ENCODE peak calls at places on chromosomes 11 and 22, in four cellular contexts. V is HepG2, N is GM12878, H is K562. R is an unnamed sample.

GRCh38 chr11:110092577-110093406 is at the start of gene ZC3H12C:
- DNase-seq in V (peak; percentile 84), N (no peak), H (peak; percentile 80), R (peak; percentile 79)

GRCh38 chr22:29306175-29306829 is at the start of gene GAS2L1:
- DNase-seq in V (peak; percentile 54), N (no peak), H (peak; percentile 71), R (peak; percentile 76)

GRCh38 chr11:79050784-79051183 is 390.0 kb downstream of the TENM4 start:
- DNase-seq in V (no peak), N (no peak), H (no peak), R (no peak)

GRCh38 chr11:125464671-125465070 is 31.4 kb downstream of the FEZ1 start:
- DNase-seq in V (no peak), N (no peak), H (no peak), R (no peak)

GRCh38 chr11:69542314-69543168 is 61.1 kb downstream of the LINC01488 start:
- DNase-seq in V (no peak), N (no peak), H (no peak), R (no peak)

GRCh38 chr11:131408011-131408640 is 37.7 kb downstream of the NTM start:
- DNase-seq in V (peak; percentile 38), N (no peak), H (no peak), R (peak; percentile 55)

GRCh38 chr22:25690798-25691197 is 51.2 kb upstream of the MYO18B start:
- DNase-seq in V (no peak), N (no peak), H (no peak), R (no peak)

GRCh38 chr22:27224485-27225364 is 567.3 kb downstream of the MIAT start:
- DNase-seq in V (no peak), N (no peak), H (no peak), R (no peak)

GRCh38 chr11:43832536-43832935 is 48.1 kb upstream of the ALKBH3 start:
- DNase-seq in V (no peak), N (no peak), H (no peak), R (no peak)

GRCh38 chr11:119343726-119344125 is 2.8 kb downstream of the MFRP start:
- DNase-seq in V (no peak), N (no peak), H (no peak), R (no peak)

GRCh38 chr22:27192135-27192900 is 534.9 kb downstream of the MIAT start:
- DNase-seq in V (no peak), N (no peak), H (no peak), R (no peak)

GRCh38 chr11:62577046-62577708 is 3.5 kb upstream of the EEF1G start:
- DNase-seq in V (no peak), N (no peak), H (no peak), R (no peak)

GRCh38 chr11:45179686-45180085 is 33.2 kb downstream of the PRDM11 start:
- DNase-seq in V (no peak), N (no peak), H (no peak), R (no peak)

GRCh38 chr11:58807358-58807757 is 37.1 kb downstream of the GLYATL2 start:
- DNase-seq in V (no peak), N (no peak), H (no peak), R (no peak)

GRCh38 chr11:27847496-27847895 is 147.2 kb upstream of the BDNF start:
- DNase-seq in V (no peak), N (no peak), H (no peak), R (no peak)

GRCh38 chr22:21780259-21780658 is 44.7 kb upstream of the YPEL1 start:
- DNase-seq in V (no peak), N (no peak), H (no peak), R (no peak)

DNA sequence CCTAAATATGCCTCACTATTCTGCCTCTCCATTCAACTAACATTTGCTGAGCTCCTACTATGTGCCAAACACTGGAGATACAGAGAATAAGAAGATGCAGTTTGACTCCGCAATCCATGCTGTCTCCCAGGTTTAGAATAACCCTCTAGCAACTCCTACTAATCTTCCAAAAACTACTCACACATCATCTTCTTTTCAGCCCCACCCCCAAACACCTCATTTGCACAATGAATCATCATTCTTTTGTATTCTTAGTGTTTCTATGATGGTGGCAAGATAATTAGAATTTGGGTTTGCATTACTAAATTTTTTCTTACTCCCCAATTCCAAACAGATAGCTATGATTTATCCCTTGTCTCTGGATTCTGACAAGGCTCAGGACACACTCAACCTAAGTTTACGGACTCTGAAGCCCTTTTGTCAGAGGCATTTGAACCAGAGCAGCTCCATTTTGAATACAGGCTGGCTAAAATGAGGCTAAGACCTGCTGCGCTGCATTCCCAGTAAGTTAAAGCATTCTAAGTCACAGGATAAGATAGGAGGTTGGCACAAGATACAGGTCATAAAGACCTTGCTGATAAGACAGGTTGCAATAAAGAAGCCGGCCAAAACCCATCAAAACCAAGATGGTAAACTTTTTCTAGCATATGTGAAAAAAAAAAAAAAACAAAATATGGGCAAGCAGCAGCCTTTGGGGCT is 1038.9 kb downstream of the DLG2 start:
- DNase-seq in V (no peak), N (no peak), H (no peak), R (no peak)
- TF ChIP-seq NR2C2 in V (no peak), N (no peak), H (no peak), R (no peak)

DNA sequence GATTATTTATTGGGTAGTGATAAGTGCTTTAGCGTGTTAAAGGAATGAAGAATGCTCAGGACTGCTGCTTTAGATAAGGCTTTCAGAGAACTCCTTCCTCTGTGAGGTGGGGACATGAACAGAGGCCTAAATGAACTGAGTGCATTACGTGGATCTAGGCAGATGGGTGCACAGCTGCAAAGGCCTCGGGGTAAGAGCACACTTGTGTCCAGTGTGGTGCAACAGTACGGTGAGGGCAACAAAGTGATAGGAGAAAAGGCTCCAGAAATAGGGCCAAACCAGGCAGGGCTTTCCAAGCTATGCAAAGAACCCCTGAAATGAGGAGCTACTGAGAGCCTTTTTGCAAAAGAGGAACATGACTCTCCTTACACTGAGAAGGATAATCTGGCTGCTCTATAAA is 45.3 kb upstream of the ARHGAP32 start:
- DNase-seq in V (no peak), N (no peak), H (no peak), R (no peak)
- TF ChIP-seq NR2C2 in V (no peak), N (no peak), H (no peak), R (no peak)

DNA sequence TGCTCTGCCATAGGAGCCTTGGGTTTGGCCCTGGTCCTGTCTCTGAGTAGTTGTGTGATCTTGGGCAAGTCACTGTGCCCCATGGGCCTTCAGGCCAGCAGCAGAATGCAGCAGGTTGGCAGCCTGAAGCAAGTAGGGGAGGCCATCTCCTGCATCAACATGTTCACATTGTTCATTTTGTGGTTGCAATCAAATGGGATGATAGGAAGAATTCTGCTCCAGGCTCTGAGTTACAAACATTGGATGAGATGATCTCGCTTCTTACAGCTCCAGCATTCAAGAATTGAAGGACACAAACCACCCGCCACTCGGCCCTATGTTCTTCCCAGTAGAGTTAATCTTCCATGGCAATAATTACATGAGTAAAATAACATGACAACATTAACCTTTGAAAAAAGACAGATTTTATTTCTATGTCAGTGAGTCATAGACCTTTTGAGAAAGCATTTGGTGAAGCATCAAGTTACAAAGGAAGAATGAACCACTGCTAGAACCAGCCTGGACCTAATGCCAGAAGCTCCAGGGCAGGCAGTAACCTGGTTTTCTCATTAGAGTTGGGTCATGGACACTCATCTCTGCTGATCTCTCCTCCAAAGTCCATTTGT is 308.3 kb upstream of the NCAM1 start:
- DNase-seq in V (no peak), N (no peak), H (no peak), R (no peak)
- TF ChIP-seq NR2C2 in V (no peak), N (no peak), H (no peak), R (no peak)

GRCh38 chr11:130407978-130408377 is 20.4 kb downstream of the ADAMTS8 start:
- DNase-seq in V (no peak), N (no peak), H (no peak), R (no peak)
- TF ChIP-seq NR2C2 in V (no peak), N (no peak), H (no peak), R (no peak)

GRCh38 chr11:75498556-75499255 is 27.0 kb downstream of the GDPD5 start:
- DNase-seq in V (no peak), N (no peak), H (no peak), R (no peak)
- TF ChIP-seq NR2C2 in V (no peak), N (no peak), H (no peak), R (no peak)

GRCh38 chr11:111776398-111777093 is 10.4 kb upstream of the PPP2R1B start:
- DNase-seq in V (no peak), N (peak; percentile 72), H (no peak), R (no peak)
- TF ChIP-seq NR2C2 in V (no peak), N (no peak), H (no peak), R (no peak)

R was measured in WTC11.